ENCODE peak calls at places on chromosomes 11 and 22, in seven cellular contexts. D, E, Z, I, M, A and S are unnamed samples.

GRCh38 chr11:126929186-126930085 is 71.1 kb downstream of the KIRREL3 start:
- DNase-seq in M (no peak), A (no peak), I (no peak), D (no peak), Z (no peak), E (no peak), S (no peak)

GRCh38 chr11:2769409-2769778 is 69.6 kb upstream of the KCNQ1OT1 start:
- DNase-seq in A (no peak), I (no peak), Z (no peak), D (no peak), M (no peak), E (peak), S (no peak)

GRCh38 chr11:65069217-65069616 is 10.9 kb upstream of the NAALADL1 start:
- DNase-seq in E (no peak), D (no peak), M (no peak), Z (no peak), A (no peak), I (no peak), S (no peak)

GRCh38 chr11:105181100-105181499 is 41.5 kb upstream of the CARD18 start:
- DNase-seq in M (no peak), A (no peak), E (no peak), D (no peak), Z (no peak), I (peak), S (no peak)

GRCh38 chr22:41779889-41780505 is 20.5 kb upstream of the CCDC134 start:
- DNase-seq in E (no peak), D (no peak), A (no peak), I (no peak), M (no peak), Z (no peak), S (no peak)

GRCh38 chr22:47193606-47194316 is 431.3 kb downstream of the TBC1D22A start:
- DNase-seq in Z (no peak), I (no peak), M (no peak), D (no peak), E (peak), A (no peak), S (no peak)

GRCh38 chr22:44755956-44756361 is 3.6 kb downstream of the ARHGAP8 start:
- DNase-seq in Z (no peak), M (peak), D (no peak), A (no peak), E (peak), I (no peak), S (no peak)

GRCh38 chr11:39113606-39114005 is 2345.8 kb downstream of the LRRC4C start:
- DNase-seq in A (no peak), E (no peak), I (no peak), D (no peak), Z (no peak), M (no peak), S (no peak)

GRCh38 chr11:121767433-121767832 is 314.7 kb upstream of the SORL1-AS1 start:
- DNase-seq in E (no peak), D (peak), A (no peak), M (no peak), I (no peak), Z (no peak), S (peak)

GRCh38 chr11:24046731-24047130 is 450.1 kb upstream of the LUZP2 start:
- DNase-seq in I (no peak), Z (no peak), D (no peak), A (no peak), E (no peak), M (no peak), S (no peak)

GRCh38 chr11:32838505-32839274 is 9.0 kb downstream of the PRRG4 start:
- DNase-seq in E (no peak), I (no peak), A (no peak), Z (no peak), M (no peak), D (no peak), S (no peak)

GRCh38 chr22:49088801-49089791 is 738.6 kb downstream of the BRD1 start:
- DNase-seq in M (no peak), E (no peak), Z (no peak), D (no peak), I (no peak), A (no peak), S (no peak)

GRCh38 chr11:122375687-122376399 is 259.8 kb upstream of the BLID start:
- DNase-seq in I (no peak), A (peak), M (peak), D (no peak), Z (no peak), E (no peak), S (no peak)

GRCh38 chr11:104694259-104695070 is 203.8 kb downstream of the CASP12 start:
- DNase-seq in M (no peak), I (no peak), D (no peak), A (no peak), E (no peak), Z (no peak), S (no peak)

GRCh38 chr11:88507771-88508557 is 170.4 kb upstream of the CTSC start:
- DNase-seq in M (no peak), Z (no peak), I (no peak), E (no peak), D (no peak), A (no peak), S (no peak)

GRCh38 chr11:116471608-116472007 is 301.2 kb downstream of the BUD13 start:
- DNase-seq in E (no peak), Z (no peak), A (no peak), D (no peak), M (peak), I (no peak), S (no peak)

GRCh38 chr11:9969068-9969467 is 305.2 kb downstream of the SWAP70 start:
- DNase-seq in A (no peak), D (no peak), I (no peak), Z (no peak), E (no peak), M (no peak), S (no peak)

GRCh38 chr11:12288212-12288933 is 89.0 kb upstream of the PARVA start:
- DNase-seq in I (peak), D (peak), E (peak), M (peak), Z (peak), A (peak), S (peak)

GRCh38 chr11:1760351-1761109 is 3.2 kb downstream of the CTSD start:
- DNase-seq in E (peak), Z (no peak), A (peak), D (no peak), I (peak), M (no peak), S (peak)

GRCh38 chr11:77147668-77148321 is 19.7 kb downstream of the MYO7A start:
- DNase-seq in M (no peak), Z (no peak), I (no peak), D (peak), E (peak), A (no peak), S (peak)

GRCh38 chr11:11022126-11022730 is 164.4 kb upstream of the ZBED5 start:
- DNase-seq in D (no peak), A (peak), M (peak), Z (peak), E (no peak), I (no peak), S (no peak)

GRCh38 chr11:125389339-125390166 is 106.5 kb downstream of the FEZ1 start:
- DNase-seq in A (no peak), E (no peak), Z (no peak), I (no peak), D (no peak), M (no peak), S (no peak)

GRCh38 chr11:32809313-32809712 is 14.9 kb upstream of the CCDC73 start:
- DNase-seq in A (peak), Z (peak), M (peak), I (peak), D (no peak), E (peak), S (peak)

GRCh38 chr11:64072403-64072802 is 36.7 kb downstream of the FLRT1 start:
- DNase-seq in A (no peak), I (no peak), Z (no peak), M (no peak), E (no peak), D (no peak), S (no peak)

GRCh38 chr11:106228996-106229395 is 151.5 kb downstream of the AASDHPPT start:
- DNase-seq in M (no peak), A (no peak), Z (no peak), E (no peak), I (no peak), D (no peak), S (no peak)

GRCh38 chr11:96530473-96530872 is 140.7 kb downstream of the JRKL start:
- DNase-seq in A (no peak), M (no peak), D (no peak), E (no peak), Z (no peak), I (no peak), S (no peak)

GRCh38 chr11:19814421-19814820 is 101.8 kb downstream of the NAV2 start:
- DNase-seq in D (no peak), M (no peak), A (no peak), E (no peak), Z (no peak), I (no peak), S (no peak)

GRCh38 chr11:68037481-68038225 is 1.2 kb upstream of the TCIRG1 start:
- DNase-seq in D (no peak), M (no peak), I (no peak), E (peak), A (no peak), Z (no peak), S (no peak)

GRCh38 chr11:20162824-20163777 is 2.8 kb upstream of the DBX1 start:
- DNase-seq in E (no peak), Z (no peak), I (no peak), M (no peak), D (no peak), A (no peak), S (no peak)

GRCh38 chr11:78427615-78428272 is 10.1 kb upstream of the GAB2 start:
- DNase-seq in A (no peak), I (no peak), M (no peak), Z (no peak), D (no peak), E (no peak), S (no peak)

GRCh38 chr22:31615940-31616314 is 46.1 kb downstream of the PISD start:
- DNase-seq in D (peak), M (no peak), Z (no peak), I (no peak), E (no peak), A (no peak), S (no peak)

GRCh38 chr11:63242089-63242762 is 1.2 kb downstream of the SLC22A25 start:
- DNase-seq in E (no peak), A (no peak), D (no peak), M (no peak), Z (no peak), I (no peak), S (no peak)

GRCh38 chr11:13337986-13338436 is 60.4 kb downstream of the BMAL1 start:
- DNase-seq in I (no peak), M (no peak), A (no peak), D (no peak), Z (peak), E (no peak), S (no peak)

GRCh38 chr11:69969890-69970784 is 108.0 kb upstream of the ANO1 start:
- DNase-seq in I (no peak), M (no peak), D (no peak), Z (no peak), E (no peak), A (no peak), S (no peak)

GRCh38 chr11:46659908-46660307 is 40.5 kb downstream of the ARHGAP1 start:
- DNase-seq in M (no peak), I (no peak), D (no peak), Z (no peak), A (no peak), E (no peak), S (no peak)

GRCh38 chr11:66934971-66935779 is 23.0 kb downstream of the PC start:
- DNase-seq in Z (no peak), M (no peak), E (no peak), D (no peak), A (no peak), I (no peak), S (no peak)
- TF ChIP-seq POLR2A in Z (no peak), M (no peak), E (no peak), D (no peak), A (no peak), I (no peak), S (no peak)

DNA sequence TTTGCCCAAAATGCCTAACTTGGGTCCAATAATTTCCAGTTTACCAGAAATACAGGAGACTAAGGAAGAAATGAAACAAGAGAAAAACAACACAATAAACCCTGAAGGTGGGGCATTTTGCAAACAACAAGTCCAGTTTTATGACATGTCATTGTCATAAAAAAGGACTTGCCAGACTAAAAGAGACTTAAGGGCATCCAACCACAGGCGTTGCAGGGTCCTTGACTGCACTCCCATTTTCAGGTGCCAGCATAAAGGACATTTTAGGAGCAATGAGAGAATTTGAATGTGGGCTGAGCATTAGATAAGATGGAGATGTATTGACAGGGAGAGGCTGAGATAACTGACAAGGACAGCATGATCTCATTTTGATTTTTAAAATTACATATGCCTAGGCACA is 28.1 kb upstream of the DAGLA start:
- DNase-seq in Z (no peak), I (no peak), D (no peak), M (no peak), A (no peak), E (no peak), S (no peak)
- TF ChIP-seq POLR2A in Z (no peak), I (no peak), D (no peak), M (no peak), A (no peak), E (no peak), S (no peak)

GRCh38 chr22:39522567-39523300 is 2.4 kb downstream of the ATF4 start:
- DNase-seq in A (no peak), I (peak), Z (peak), D (no peak), E (peak), M (no peak), S (no peak)
- TF ChIP-seq POLR2A in A (no peak), I (no peak), Z (peak), D (peak), E (no peak), M (peak), S (peak)

DNA sequence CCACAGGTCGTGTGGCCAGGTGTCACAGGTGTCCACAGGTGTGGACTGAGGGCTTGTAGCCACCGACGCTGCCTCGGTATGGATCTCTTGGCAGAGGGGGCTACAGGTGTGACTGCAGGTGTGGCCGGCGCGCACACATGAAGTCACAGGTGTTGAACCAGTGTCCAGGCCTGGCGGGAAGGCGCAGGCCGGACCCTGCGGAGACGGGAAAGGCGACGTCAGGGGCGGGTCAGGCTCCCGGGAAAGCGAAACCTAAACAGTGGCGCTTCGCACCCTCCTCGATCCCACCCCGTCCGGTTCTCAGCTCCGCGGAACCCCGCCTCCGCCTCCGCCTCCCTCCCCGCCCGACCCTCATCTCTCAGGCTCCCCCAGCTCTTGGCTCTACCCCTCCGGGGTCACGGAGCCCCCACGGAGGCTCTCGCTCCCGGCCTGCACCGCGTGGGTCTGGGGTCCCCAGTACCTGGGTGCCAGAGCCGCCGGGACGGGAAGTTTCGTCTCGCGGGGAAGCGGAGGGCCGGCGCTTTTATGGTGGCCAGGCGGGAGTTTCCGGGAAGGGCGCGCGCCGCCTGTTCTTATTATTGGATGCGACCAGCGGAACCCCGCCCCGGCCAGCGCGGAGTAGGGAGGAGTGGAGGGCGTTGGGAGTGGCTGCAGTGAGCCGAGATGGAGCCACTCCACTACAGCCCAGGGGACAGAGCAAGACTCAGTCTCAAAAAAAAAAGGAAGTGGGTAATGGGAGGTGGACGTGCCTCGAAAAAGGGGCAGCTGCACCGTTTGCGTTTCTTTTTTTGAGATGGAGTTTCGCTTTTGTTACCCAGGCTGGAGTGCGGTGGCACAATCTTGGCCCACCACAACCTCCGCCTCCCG is at the start of gene IRF7:
- DNase-seq in E (peak), I (peak), Z (peak), A (peak), M (peak), D (peak), S (peak)
- TF ChIP-seq POLR2A in E (no peak), I (no peak), Z (peak), A (peak), M (peak), D (peak), S (peak)

GRCh38 chr11:135015966-135016365 is 603.9 kb upstream of the B3GAT1 start:
- DNase-seq in A (no peak), I (no peak), E (no peak), Z (no peak), M (no peak), D (no peak), S (no peak)
- TF ChIP-seq POLR2A in A (no peak), I (no peak), E (no peak), Z (no peak), M (no peak), D (no peak), S (no peak)

DNA sequence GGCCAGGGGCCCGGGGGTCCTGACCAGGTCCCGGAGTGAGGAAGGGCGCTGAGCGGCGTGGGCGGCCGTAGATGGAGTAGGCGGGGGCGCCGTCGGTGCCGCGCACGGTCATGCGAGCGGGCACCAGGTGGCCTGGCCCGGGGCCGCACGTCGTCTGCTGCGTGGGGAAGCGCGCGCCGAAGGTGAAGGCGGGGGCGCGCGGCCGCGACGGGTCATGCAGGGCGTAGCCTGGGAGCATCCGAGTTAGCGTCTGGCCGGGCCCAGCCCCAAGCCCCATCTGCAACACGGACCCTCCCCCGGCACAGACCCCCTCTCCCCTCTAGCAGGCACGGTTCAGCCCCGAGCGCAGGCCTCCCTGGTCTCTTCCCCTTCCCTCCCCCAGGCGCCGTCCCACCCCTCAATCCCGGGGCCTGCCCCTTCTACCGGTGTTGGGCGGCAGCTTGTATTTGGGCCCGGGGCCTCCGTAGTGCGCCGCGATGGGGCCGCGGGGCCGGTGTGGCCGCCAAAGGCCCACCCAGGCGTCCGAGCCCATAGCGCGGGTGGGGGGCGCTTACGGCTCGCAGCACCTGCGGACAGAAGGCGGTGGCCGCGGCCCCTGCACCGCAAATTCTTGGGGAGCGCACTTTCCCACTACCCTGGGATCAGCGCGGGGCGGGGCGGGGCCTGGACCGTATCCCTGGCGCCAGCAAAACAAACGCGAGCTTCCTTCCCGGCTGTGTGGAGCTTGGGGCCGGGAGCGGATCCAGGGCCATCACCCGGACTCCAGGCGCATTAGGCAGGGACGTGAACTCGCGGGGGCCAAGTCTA is 1.9 kb upstream of the TYMP start:
- DNase-seq in D (peak), M (no peak), E (peak), Z (no peak), A (no peak), I (peak), S (peak)
- TF ChIP-seq POLR2A in D (peak), M (no peak), E (no peak), Z (peak), A (peak), I (no peak), S (peak)

GRCh38 chr11:119341222-119342022 is 739 bp upstream of the C1QTNF5 start:
- DNase-seq in I (no peak), Z (no peak), D (no peak), M (no peak), A (no peak), E (no peak), S (no peak)

GRCh38 chr11:119340335-119341221 is at the start of gene C1QTNF5:
- DNase-seq in Z (no peak), A (no peak), M (no peak), I (peak), D (no peak), E (peak), S (no peak)

GRCh38 chr11:119338318-119338890 is 2.3 kb downstream of the C1QTNF5 start:
- DNase-seq in E (peak), M (peak), Z (peak), D (peak), A (peak), I (peak), S (peak)

GRCh38 chr11:119338946-119339580 is 1.6 kb downstream of the C1QTNF5 start:
- DNase-seq in I (no peak), Z (no peak), A (no peak), E (no peak), D (no peak), M (no peak), S (no peak)

DNA sequence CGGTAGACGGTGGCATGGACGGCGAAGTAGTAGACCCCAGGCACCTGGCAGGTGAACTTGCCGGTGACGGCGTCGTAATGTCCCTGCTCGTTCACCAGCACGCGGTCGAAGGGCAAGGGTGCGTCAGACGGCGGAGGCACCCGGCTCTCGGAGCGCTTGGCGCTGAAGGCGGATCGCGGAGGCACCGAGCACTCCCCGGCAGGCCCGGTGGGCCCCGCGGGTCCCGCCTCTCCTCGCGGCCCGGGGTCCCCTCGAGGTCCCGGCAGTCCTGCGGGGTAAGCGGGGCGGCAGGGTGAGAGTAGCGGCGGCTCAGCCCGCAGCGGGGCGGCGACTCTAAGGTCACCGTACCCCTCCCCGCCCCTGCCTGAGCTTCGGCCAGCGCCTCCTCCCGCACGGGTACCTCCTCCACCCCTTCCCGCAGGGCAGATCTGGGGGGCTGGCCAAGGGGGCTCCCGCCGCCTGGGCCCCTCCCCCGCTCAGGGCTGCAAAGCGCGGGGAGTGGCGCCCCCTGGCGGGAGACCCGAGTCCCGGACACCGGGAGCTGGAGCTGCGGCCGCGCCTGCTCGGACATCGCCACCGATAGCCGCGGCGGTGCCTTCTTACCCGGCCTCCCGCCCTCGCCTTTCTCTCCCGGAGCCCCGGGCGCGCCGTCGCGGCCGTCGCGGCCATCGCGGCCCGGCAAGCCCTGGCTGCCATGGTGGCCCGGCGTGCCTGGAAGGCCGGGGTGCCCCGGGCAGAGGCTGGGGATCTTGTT is 925 bp downstream of the C1QTNF5 start:
- DNase-seq in A (no peak), E (peak), M (no peak), D (peak), I (peak), Z (no peak), S (no peak)
- TF ChIP-seq POLR2A in A (no peak), E (no peak), M (no peak), D (no peak), I (no peak), Z (no peak), S (no peak)

GRCh38 chr22:37239336-37240239 is 4.5 kb downstream of the RAC2 start:
- DNase-seq in D (no peak), A (no peak), Z (no peak), M (no peak), E (no peak), I (no peak), S (no peak)
- TF ChIP-seq POLR2A in D (no peak), A (no peak), Z (no peak), M (no peak), E (no peak), I (no peak), S (peak)